ENCODE peak calls at places on chromosomes 13 and 19, in five cellular contexts. One of them, this sample, is unnamed.

GRCh38 chr13:106797081-106797640 is 229.2 kb upstream of the ARGLU1 start:
- DNase-seq in upper lobe of left lung: no peak
- DNase-seq in tibial nerve: no peak
- DNase-seq in PC-9: no peak
- DNase-seq in effector memory CD8-positive, alpha-beta T cell: no peak
- DNase-seq in this sample: no peak

GRCh38 chr13:112714772-112715569 is 25.1 kb downstream of the ATP11A start:
- DNase-seq in upper lobe of left lung: no peak
- DNase-seq in PC-9: no peak
- DNase-seq in tibial nerve: no peak
- DNase-seq in effector memory CD8-positive, alpha-beta T cell: no peak
- DNase-seq in this sample: no peak

GRCh38 chr19:35457173-35457572 is 9.1 kb downstream of the FFAR2 start:
- DNase-seq in effector memory CD8-positive, alpha-beta T cell: no peak
- DNase-seq in upper lobe of left lung: no peak
- DNase-seq in tibial nerve: no peak
- DNase-seq in PC-9: no peak
- DNase-seq in this sample: no peak

GRCh38 chr13:111573362-111573761 is 252.9 kb downstream of the TEX29 start:
- DNase-seq in upper lobe of left lung: no peak
- DNase-seq in PC-9: no peak
- DNase-seq in effector memory CD8-positive, alpha-beta T cell: no peak
- DNase-seq in tibial nerve: no peak
- DNase-seq in this sample: no peak

GRCh38 chr19:3336680-3337523 is 29.5 kb upstream of the NFIC start:
- DNase-seq in PC-9: peak; percentile 70
- DNase-seq in tibial nerve: peak; percentile 71
- DNase-seq in effector memory CD8-positive, alpha-beta T cell: no peak
- DNase-seq in upper lobe of left lung: peak; percentile 94
- DNase-seq in this sample: peak; percentile 84

GRCh38 chr19:40241809-40242384 is 15.4 kb upstream of the CCNP start:
- DNase-seq in effector memory CD8-positive, alpha-beta T cell: no peak
- DNase-seq in upper lobe of left lung: no peak
- DNase-seq in tibial nerve: peak; percentile 38
- DNase-seq in PC-9: no peak
- DNase-seq in this sample: no peak

GRCh38 chr19:34676697-34677385 is at the start of gene SCGB2B2:
- DNase-seq in upper lobe of left lung: peak; percentile 82
- DNase-seq in tibial nerve: peak; percentile 65
- DNase-seq in PC-9: no peak
- DNase-seq in effector memory CD8-positive, alpha-beta T cell: peak; percentile 57
- DNase-seq in this sample: no peak

GRCh38 chr13:48891586-48891985 is 84.1 kb upstream of the FNDC3A start:
- DNase-seq in PC-9: peak; percentile 16
- DNase-seq in tibial nerve: no peak
- DNase-seq in upper lobe of left lung: no peak
- DNase-seq in effector memory CD8-positive, alpha-beta T cell: no peak
- DNase-seq in this sample: no peak

GRCh38 chr13:48126944-48127814 is 32.3 kb upstream of the MED4 start:
- DNase-seq in PC-9: peak; percentile 21
- DNase-seq in upper lobe of left lung: no peak
- DNase-seq in effector memory CD8-positive, alpha-beta T cell: peak; percentile 49
- DNase-seq in tibial nerve: peak; percentile 50
- DNase-seq in this sample: peak; percentile 43

GRCh38 chr13:25046985-25047660 is 48.8 kb upstream of the PABPC3 start:
- DNase-seq in effector memory CD8-positive, alpha-beta T cell: no peak
- DNase-seq in tibial nerve: no peak
- DNase-seq in upper lobe of left lung: no peak
- DNase-seq in PC-9: no peak
- DNase-seq in this sample: no peak

GRCh38 chr13:24706886-24707585 is 26.8 kb downstream of the ATP12A start:
- DNase-seq in upper lobe of left lung: no peak
- DNase-seq in effector memory CD8-positive, alpha-beta T cell: no peak
- DNase-seq in PC-9: no peak
- DNase-seq in tibial nerve: no peak
- DNase-seq in this sample: no peak

GRCh38 chr13:77918391-77919261 is at the start of gene EDNRB:
- DNase-seq in effector memory CD8-positive, alpha-beta T cell: no peak
- DNase-seq in tibial nerve: peak; percentile 28
- DNase-seq in upper lobe of left lung: peak; percentile 53
- DNase-seq in PC-9: no peak
- DNase-seq in this sample: peak; percentile 14

GRCh38 chr13:60944863-60945262 is 470.8 kb downstream of the PCDH20 start:
- DNase-seq in effector memory CD8-positive, alpha-beta T cell: no peak
- DNase-seq in tibial nerve: no peak
- DNase-seq in PC-9: no peak
- DNase-seq in upper lobe of left lung: no peak
- DNase-seq in this sample: no peak

GRCh38 chr19:39516270-39516669 is 1.3 kb downstream of the SELENOV start:
- DNase-seq in PC-9: no peak
- DNase-seq in upper lobe of left lung: no peak
- DNase-seq in tibial nerve: no peak
- DNase-seq in effector memory CD8-positive, alpha-beta T cell: no peak
- DNase-seq in this sample: no peak

GRCh38 chr13:95075506-95075905 is 225.7 kb downstream of the ABCC4 start:
- DNase-seq in upper lobe of left lung: no peak
- DNase-seq in PC-9: no peak
- DNase-seq in effector memory CD8-positive, alpha-beta T cell: no peak
- DNase-seq in tibial nerve: no peak
- DNase-seq in this sample: no peak

GRCh38 chr13:53782400-53783030 is 753.9 kb downstream of the OLFM4 start:
- DNase-seq in effector memory CD8-positive, alpha-beta T cell: no peak
- DNase-seq in upper lobe of left lung: no peak
- DNase-seq in tibial nerve: no peak
- DNase-seq in PC-9: peak; percentile 7
- DNase-seq in this sample: no peak

GRCh38 chr13:113863511-113864302 is at the start of gene GAS6:
- DNase-seq in upper lobe of left lung: no peak
- DNase-seq in effector memory CD8-positive, alpha-beta T cell: no peak
- DNase-seq in tibial nerve: no peak
- DNase-seq in PC-9: peak; percentile 60
- DNase-seq in this sample: peak; percentile 62

GRCh38 chr19:8265872-8266271 is 42.3 kb downstream of the CD320 start:
- DNase-seq in tibial nerve: no peak
- DNase-seq in PC-9: no peak
- DNase-seq in effector memory CD8-positive, alpha-beta T cell: no peak
- DNase-seq in upper lobe of left lung: no peak
- DNase-seq in this sample: no peak

GRCh38 chr13:23583491-23583890 is 13.3 kb downstream of the TNFRSF19 start:
- DNase-seq in upper lobe of left lung: no peak
- DNase-seq in tibial nerve: no peak
- DNase-seq in PC-9: no peak
- DNase-seq in effector memory CD8-positive, alpha-beta T cell: no peak
- DNase-seq in this sample: no peak

GRCh38 chr19:41327499-41328156 is 17.7 kb downstream of the CCDC97 start:
- DNase-seq in upper lobe of left lung: peak; percentile 94
- DNase-seq in tibial nerve: no peak
- DNase-seq in PC-9: peak; percentile 92
- DNase-seq in effector memory CD8-positive, alpha-beta T cell: peak; percentile 92
- DNase-seq in this sample: peak; percentile 38

GRCh38 chr19:31574251-31574973 is 225.2 kb upstream of the TSHZ3 start:
- DNase-seq in PC-9: no peak
- DNase-seq in effector memory CD8-positive, alpha-beta T cell: no peak
- DNase-seq in upper lobe of left lung: no peak
- DNase-seq in tibial nerve: no peak
- DNase-seq in this sample: no peak

GRCh38 chr13:34065915-34066314 is 248.0 kb downstream of the RFC3 start:
- DNase-seq in tibial nerve: no peak
- DNase-seq in upper lobe of left lung: peak; percentile 23
- DNase-seq in effector memory CD8-positive, alpha-beta T cell: no peak
- DNase-seq in PC-9: peak; percentile 43
- DNase-seq in this sample: no peak

GRCh38 chr19:958967-959685 is 25.0 kb upstream of the WDR18 start:
- DNase-seq in upper lobe of left lung: no peak
- DNase-seq in tibial nerve: no peak
- DNase-seq in effector memory CD8-positive, alpha-beta T cell: no peak
- DNase-seq in PC-9: no peak
- DNase-seq in this sample: no peak

GRCh38 chr19:42313096-42313839 is at the start of gene TMEM145:
- DNase-seq in tibial nerve: no peak
- DNase-seq in effector memory CD8-positive, alpha-beta T cell: no peak
- DNase-seq in PC-9: peak; percentile 46
- DNase-seq in upper lobe of left lung: no peak
- DNase-seq in this sample: no peak

This sample was measured in gastrocnemius medialis.